ENCODE peak calls at places on chromosome 7, in four cellular contexts. G, Z, U and K are unnamed samples.

GRCh38 chr7:142803901-142804300 is 33.1 kb downstream of the PRSS2 start:
- DNase-seq in G (no peak), Z (no peak), U (no peak), K (no peak)

GRCh38 chr7:44180631-44181030 is 8.6 kb downstream of the GCK start:
- DNase-seq in G (no peak), Z (no peak), U (no peak), K (no peak)

GRCh38 chr7:108457871-108458270 is 1.6 kb upstream of the NRCAM start:
- DNase-seq in G (no peak), Z (no peak), U (no peak), K (no peak)

GRCh38 chr7:11404355-11404754 is 427.6 kb downstream of the THSD7A start:
- DNase-seq in G (no peak), Z (no peak), U (no peak), K (no peak)

GRCh38 chr7:69464035-69464434 is 134.2 kb upstream of the AUTS2 start:
- DNase-seq in G (no peak), Z (no peak), U (no peak), K (no peak)

GRCh38 chr7:121032645-121033460 is 44.3 kb downstream of the CPED1 start:
- DNase-seq in G (no peak), Z (no peak), U (no peak), K (peak)

GRCh38 chr7:158165711-158166110 is 421.9 kb downstream of the PTPRN2 start:
- DNase-seq in G (no peak), Z (no peak), U (no peak), K (no peak)

GRCh38 chr7:148588168-148588890 is 2.2 kb upstream of the C7orf33 start:
- DNase-seq in G (no peak), Z (no peak), U (no peak), K (no peak)

GRCh38 chr7:149198161-149198816 is 2.9 kb downstream of the ZNF282 start:
- DNase-seq in G (no peak), Z (no peak), U (no peak), K (no peak)

GRCh38 chr7:621572-622285 is 102.1 kb upstream of the PDGFA start:
- DNase-seq in G (no peak), Z (no peak), U (no peak), K (no peak)

GRCh38 chr7:1473864-1474512 is 14.7 kb upstream of the MICALL2 start:
- DNase-seq in G (peak), Z (peak), U (peak), K (peak)

GRCh38 chr7:124801330-124801895 is 35.8 kb upstream of the GPR37 start:
- DNase-seq in G (no peak), Z (no peak), U (no peak), K (no peak)

GRCh38 chr7:134845461-134845860 is 66.0 kb downstream of the CALD1 start:
- DNase-seq in G (peak), Z (peak), U (peak), K (no peak)

GRCh38 chr7:40986351-40986873 is 716.5 kb downstream of the INHBA start:
- DNase-seq in G (peak), Z (no peak), U (no peak), K (peak)

GRCh38 chr7:138878847-138879246 is 80.9 kb upstream of the ATP6V0A4 start:
- DNase-seq in G (no peak), Z (no peak), U (no peak), K (no peak)

GRCh38 chr7:47227762-47228177 is 354.1 kb downstream of the TNS3 start:
- DNase-seq in G (no peak), Z (peak), U (peak), K (peak)

GRCh38 chr7:131056007-131056406 is 271.7 kb upstream of the MKLN1 start:
- DNase-seq in G (no peak), Z (no peak), U (no peak), K (no peak)

GRCh38 chr7:106535234-106536026 is 125.5 kb downstream of the CCDC71L start:
- DNase-seq in G (peak), Z (no peak), U (no peak), K (no peak)

GRCh38 chr7:1230411-1231213 is 2.1 kb upstream of the UNCX start:
- DNase-seq in G (no peak), Z (no peak), U (no peak), K (no peak)

GRCh38 chr7:90709501-90710465 is 113.7 kb downstream of the CDK14 start:
- DNase-seq in G (no peak), Z (no peak), U (no peak), K (peak)

GRCh38 chr7:92695308-92696261 is 105.4 kb upstream of the FAM133B start:
- DNase-seq in G (peak), Z (no peak), U (no peak), K (peak)

GRCh38 chr7:28565990-28566389 is 153.7 kb downstream of the CREB5 start:
- DNase-seq in G (no peak), Z (no peak), U (no peak), K (peak)

GRCh38 chr7:19110778-19111175 is 6.7 kb downstream of the TWIST1 start:
- DNase-seq in G (no peak), Z (no peak), U (no peak), K (no peak)

GRCh38 chr7:55130554-55131198 is 111.9 kb downstream of the EGFR start:
- DNase-seq in G (no peak), Z (no peak), U (no peak), K (peak)

GRCh38 chr7:138460176-138460648 is at the start of gene TRIM24:
- DNase-seq in G (no peak), Z (no peak), U (no peak), K (peak)

GRCh38 chr7:16447867-16448266 is 17.7 kb downstream of the SOSTDC1 start:
- DNase-seq in G (no peak), Z (no peak), U (no peak), K (no peak)

GRCh38 chr7:158494162-158494586 is 93.4 kb downstream of the PTPRN2 start:
- DNase-seq in G (peak), Z (no peak), U (no peak), K (no peak)

GRCh38 chr7:2036786-2037185 is 196.0 kb downstream of the MAD1L1 start:
- DNase-seq in G (no peak), Z (peak), U (no peak), K (no peak)

GRCh38 chr7:117157121-117157870 is 165.6 kb downstream of the WNT2 start:
- DNase-seq in G (peak), Z (no peak), U (no peak), K (peak)

GRCh38 chr7:38330861-38331709 is 57.6 kb upstream of the TARP start:
- DNase-seq in G (no peak), Z (peak), U (no peak), K (no peak)

GRCh38 chr7:17530249-17530648 is 231.8 kb downstream of the AHR start:
- DNase-seq in G (no peak), Z (no peak), U (no peak), K (peak)

GRCh38 chr7:128826916-128827247 is 3.3 kb upstream of the FLNC start:
- DNase-seq in G (no peak), Z (no peak), U (no peak), K (no peak)

GRCh38 chr7:128217972-128218652 is 23.0 kb upstream of the LEP start:
- DNase-seq in G (peak), Z (peak), U (no peak), K (no peak)

GRCh38 chr7:34075976-34076375 is 170.6 kb downstream of the BMPER start:
- DNase-seq in G (no peak), Z (no peak), U (no peak), K (no peak)

GRCh38 chr7:34075543-34075942 is 170.2 kb downstream of the BMPER start:
- DNase-seq in G (no peak), Z (no peak), U (no peak), K (no peak)

GRCh38 chr7:34070486-34071323 is 165.4 kb downstream of the BMPER start:
- DNase-seq in G (peak), Z (no peak), U (no peak), K (peak)

GRCh38 chr7:34077168-34077567 is 171.8 kb downstream of the BMPER start:
- DNase-seq in G (no peak), Z (no peak), U (no peak), K (no peak)

GRCh38 chr7:34073676-34074075 is 168.3 kb downstream of the BMPER start:
- DNase-seq in G (no peak), Z (no peak), U (no peak), K (no peak)
- TF ChIP-seq ELK1 in G (no peak), Z (no peak), U (no peak), K (no peak)

GRCh38 chr7:43105521-43106120 is 6.8 kb upstream of the HECW1 start:
- DNase-seq in G (no peak), Z (no peak), U (no peak), K (peak)
- TF ChIP-seq BHLHE40 in G (no peak), Z (no peak), U (no peak), K (no peak)

GRCh38 chr7:45407730-45408406 is 166.3 kb upstream of the ADCY1 start:
- DNase-seq in G (no peak), Z (peak), U (no peak), K (no peak)
- TF ChIP-seq RFX5 in G (no peak), Z (no peak), U (no peak), K (no peak)

GRCh38 chr7:116097365-116098009 is 66.9 kb upstream of the TFEC start:
- DNase-seq in G (peak), Z (peak), U (no peak), K (peak)
- TF ChIP-seq ELK1 in G (no peak), Z (no peak), U (no peak), K (no peak)

GRCh38 chr7:39541493-39541892 is 24.7 kb upstream of the YAE1 start:
- DNase-seq in G (no peak), Z (no peak), U (no peak), K (no peak)

DNA sequence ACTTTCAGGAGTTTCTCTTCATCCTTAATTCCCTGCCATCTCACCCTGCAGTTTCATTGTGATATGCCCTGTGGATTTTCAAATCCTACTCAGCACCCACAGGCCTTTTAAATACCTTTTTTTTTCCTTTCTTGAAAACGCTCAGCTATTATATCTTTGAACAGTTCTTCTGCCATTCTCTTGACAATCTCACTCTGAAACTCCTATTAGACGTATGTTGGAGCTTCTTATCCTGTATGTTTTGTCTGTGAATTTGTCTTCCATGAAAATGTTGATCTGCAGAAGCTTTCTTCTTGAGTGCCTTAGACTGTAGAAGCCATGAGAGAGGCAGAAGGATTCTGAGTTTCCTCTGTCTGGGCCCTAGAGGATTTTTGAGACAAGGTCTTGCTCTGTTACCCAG is 18.9 kb upstream of the YAE1 start:
- DNase-seq in G (no peak), Z (no peak), U (no peak), K (no peak)
- TF ChIP-seq BHLHE40 in G (no peak), Z (no peak), U (no peak), K (no peak)

DNA sequence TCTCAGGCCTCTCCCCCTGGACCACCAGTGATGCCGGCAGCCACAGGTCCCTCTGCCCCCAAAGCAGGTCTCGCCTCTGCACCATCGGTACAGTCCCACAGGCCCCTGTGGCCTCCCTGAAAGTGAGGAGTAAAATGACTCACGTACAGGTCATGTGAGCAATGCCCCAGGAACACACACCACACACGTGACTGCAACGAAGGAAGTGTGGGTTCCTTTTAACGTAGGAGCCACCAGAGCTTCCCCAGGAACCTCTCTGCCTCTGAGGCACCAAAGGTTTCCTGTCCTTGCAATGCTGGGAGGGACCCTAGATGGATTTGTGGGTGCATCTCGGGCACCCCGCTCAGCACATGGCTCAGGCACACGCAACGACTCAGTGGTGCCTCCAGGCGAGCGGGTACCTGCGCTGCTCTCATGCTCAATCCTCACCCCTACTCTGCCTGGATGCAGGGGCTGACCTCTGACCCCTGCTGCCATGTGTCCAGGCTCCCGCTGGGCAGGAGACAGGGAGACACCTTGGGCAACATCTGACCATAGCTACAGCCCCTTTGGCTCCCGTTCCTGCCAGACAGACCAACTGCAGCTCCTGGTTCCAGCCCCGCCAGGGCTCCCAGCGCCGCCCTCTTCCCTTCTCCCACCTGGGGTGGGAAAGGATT is 120.7 kb downstream of the PRKAG2 start:
- DNase-seq in G (no peak), Z (peak), U (no peak), K (peak)
- TF ChIP-seq RFX5 in G (no peak), Z (no peak), U (no peak), K (no peak)

GRCh38 chr7:98209166-98209920 is 1.9 kb upstream of the BHLHA15 start:
- DNase-seq in G (no peak), Z (no peak), U (no peak), K (no peak)

GRCh38 chr7:98210513-98211220 is 572 bp upstream of the BHLHA15 start:
- DNase-seq in G (no peak), Z (no peak), U (no peak), K (no peak)

GRCh38 chr7:98212532-98213041 is 1.3 kb downstream of the BHLHA15 start:
- DNase-seq in G (no peak), Z (no peak), U (no peak), K (no peak)

GRCh38 chr7:98211676-98212531 is 665 bp downstream of the BHLHA15 start:
- DNase-seq in G (no peak), Z (peak), U (no peak), K (no peak)

GRCh38 chr7:98211221-98211675 is at the start of gene BHLHA15:
- DNase-seq in G (no peak), Z (peak), U (no peak), K (no peak)
- TF ChIP-seq ELK1 in G (no peak), Z (no peak), U (no peak), K (no peak)

DNA sequence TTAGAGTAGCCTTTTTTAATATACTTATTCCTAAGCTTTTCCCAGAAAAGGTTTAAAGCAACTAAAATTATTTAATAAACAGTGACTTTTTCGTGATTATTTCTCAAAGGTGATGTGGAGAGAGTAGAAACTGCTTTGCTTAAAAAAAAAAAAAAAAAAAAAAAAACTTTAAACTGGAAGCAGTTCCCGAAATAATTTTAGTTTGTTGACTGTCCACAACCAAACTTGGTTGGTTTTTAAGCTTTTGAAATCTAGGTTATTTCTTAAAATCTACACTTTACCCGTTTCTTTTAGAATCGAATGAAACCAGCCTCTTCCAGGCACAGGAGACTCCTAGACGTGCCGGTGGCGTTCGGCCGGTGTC is 7.2 kb downstream of the SKAP2 start:
- DNase-seq in G (no peak), Z (no peak), U (no peak), K (no peak)
- TF ChIP-seq BHLHE40 in G (no peak), Z (no peak), U (no peak), K (no peak)